ENCODE peak calls at places on chromosomes 3 and 15, in four cellular contexts. One of them, this sample, is unnamed.
A peak's percentile ranks its signal among the peaks of the same experiment; 100 is the strongest.

GRCh38 chr3:31288641-31289100 is 244.1 kb upstream of the STT3B start:
- DNase-seq in psoas muscle: no peak
- DNase-seq in body of pancreas: no peak
- DNase-seq in tibial nerve: peak; percentile 15
- DNase-seq in this sample: no peak

GRCh38 chr3:46719735-46720271 is 2.1 kb upstream of the PRSS50 start:
- DNase-seq in tibial nerve: no peak
- DNase-seq in body of pancreas: no peak
- DNase-seq in psoas muscle: no peak
- DNase-seq in this sample: no peak

GRCh38 chr3:103136621-103137020 is 701.8 kb downstream of the ZPLD1 start:
- DNase-seq in tibial nerve: no peak
- DNase-seq in psoas muscle: no peak
- DNase-seq in body of pancreas: no peak
- DNase-seq in this sample: no peak

GRCh38 chr15:69118089-69118488 is 42.3 kb upstream of the GLCE start:
- DNase-seq in psoas muscle: no peak
- DNase-seq in tibial nerve: no peak
- DNase-seq in body of pancreas: no peak
- DNase-seq in this sample: no peak

GRCh38 chr15:48981941-48982340 is 18.2 kb upstream of the SHC4 start:
- DNase-seq in psoas muscle: no peak
- DNase-seq in tibial nerve: no peak
- DNase-seq in body of pancreas: no peak
- DNase-seq in this sample: no peak

GRCh38 chr15:25894371-25894902 is 31.3 kb upstream of the ATP10A start:
- DNase-seq in tibial nerve: no peak
- DNase-seq in body of pancreas: no peak
- DNase-seq in psoas muscle: no peak
- DNase-seq in this sample: no peak

GRCh38 chr3:53921296-53921695 is 29.6 kb upstream of the SELENOK start:
- DNase-seq in tibial nerve: no peak
- DNase-seq in psoas muscle: no peak
- DNase-seq in body of pancreas: no peak
- DNase-seq in this sample: no peak

GRCh38 chr3:48013288-48013980 is 2.8 kb downstream of the MAP4 start:
- DNase-seq in body of pancreas: peak; percentile 65
- DNase-seq in tibial nerve: peak; percentile 12
- DNase-seq in psoas muscle: no peak
- DNase-seq in this sample: peak; percentile 61

GRCh38 chr3:54123538-54124196 is 1.3 kb downstream of the CACNA2D3 start:
- DNase-seq in psoas muscle: no peak
- DNase-seq in body of pancreas: no peak
- DNase-seq in tibial nerve: no peak
- DNase-seq in this sample: peak; percentile 33

GRCh38 chr3:28677581-28677980 is 329.0 kb upstream of the AZI2 start:
- DNase-seq in body of pancreas: peak; percentile 6
- DNase-seq in tibial nerve: no peak
- DNase-seq in psoas muscle: no peak
- DNase-seq in this sample: no peak

GRCh38 chr3:156382458-156383346 is 172.2 kb downstream of the SSR3 start:
- DNase-seq in body of pancreas: peak; percentile 36
- DNase-seq in tibial nerve: no peak
- DNase-seq in psoas muscle: no peak
- DNase-seq in this sample: no peak

GRCh38 chr15:88703533-88703932 is 64.7 kb downstream of the ISG20 start:
- DNase-seq in body of pancreas: no peak
- DNase-seq in tibial nerve: no peak
- DNase-seq in psoas muscle: no peak
- DNase-seq in this sample: no peak

GRCh38 chr15:88700716-88701115 is 61.9 kb downstream of the ISG20 start:
- DNase-seq in psoas muscle: no peak
- DNase-seq in body of pancreas: no peak
- DNase-seq in tibial nerve: no peak
- DNase-seq in this sample: no peak

GRCh38 chr15:88699861-88700260 is 61.0 kb downstream of the ISG20 start:
- DNase-seq in tibial nerve: no peak
- DNase-seq in body of pancreas: no peak
- DNase-seq in psoas muscle: no peak
- DNase-seq in this sample: no peak

GRCh38 chr15:88702983-88703382 is 64.2 kb downstream of the ISG20 start:
- DNase-seq in psoas muscle: no peak
- DNase-seq in body of pancreas: no peak
- DNase-seq in tibial nerve: no peak
- DNase-seq in this sample: no peak

DNA sequence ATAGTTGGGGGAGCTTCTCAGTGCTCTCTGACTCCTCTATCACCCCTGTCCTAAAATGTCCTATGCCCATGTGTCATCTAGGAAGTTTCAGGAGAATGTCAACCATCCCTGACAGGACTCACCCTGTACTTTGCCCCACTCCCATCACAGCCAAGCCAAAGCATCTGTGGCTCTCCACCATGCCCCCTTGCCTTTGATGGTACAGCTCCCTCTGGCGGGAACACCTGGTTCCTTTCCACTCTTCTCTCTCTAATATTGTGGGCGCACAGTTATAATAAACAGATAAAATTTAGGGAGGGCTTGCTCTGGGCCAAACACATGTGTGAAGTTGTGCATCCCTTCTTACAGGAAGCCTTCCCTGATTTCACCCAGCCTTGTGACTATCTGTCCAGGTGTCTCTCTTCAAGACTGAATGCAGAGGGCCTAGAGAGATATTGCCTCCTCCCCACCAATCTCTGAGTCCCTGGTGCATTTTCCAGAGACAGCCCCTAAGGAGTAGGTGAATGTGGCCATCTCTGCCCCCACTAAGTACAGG is 62.8 kb downstream of the ISG20 start:
- DNase-seq in body of pancreas: peak; percentile 28
- DNase-seq in psoas muscle: no peak
- DNase-seq in tibial nerve: no peak
- DNase-seq in this sample: no peak
- H3K27me3 ChIP-seq in body of pancreas: no peaks in the 10 kb centered on the region
- H3K27me3 ChIP-seq in psoas muscle: no peaks in the 10 kb centered on the region
- H3K27me3 ChIP-seq in tibial nerve: no peaks in the 10 kb centered on the region
- H3K27me3 ChIP-seq in this sample: no peaks in the 10 kb centered on the region

DNA sequence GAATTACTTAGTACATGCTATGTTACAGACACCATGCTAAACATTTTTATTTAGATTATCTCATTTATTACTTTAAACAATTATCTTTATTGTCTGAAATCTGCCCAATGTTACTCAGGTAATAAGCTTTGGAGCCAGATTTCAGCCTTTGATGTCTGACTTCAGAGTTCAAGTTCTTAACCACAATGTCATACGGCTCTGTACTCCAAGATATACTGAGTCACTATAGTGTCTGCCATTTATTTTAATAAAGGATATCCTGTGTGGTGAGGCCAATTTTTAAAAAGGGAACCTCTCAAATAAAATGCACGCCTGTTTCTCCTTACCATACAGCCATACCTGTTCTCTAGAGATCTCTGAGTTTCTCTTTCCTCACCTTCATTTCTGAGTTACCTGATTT is 193.1 kb downstream of the EPHA3 start:
- DNase-seq in tibial nerve: no peak
- DNase-seq in body of pancreas: no peak
- DNase-seq in psoas muscle: no peak
- DNase-seq in this sample: no peak
- H3K4me3 ChIP-seq in tibial nerve: no peak overlapping the region
- H3K4me3 ChIP-seq in body of pancreas: no peak overlapping the region
- H3K4me3 ChIP-seq in psoas muscle: no peak overlapping the region
- H3K4me3 ChIP-seq in this sample: no peak overlapping the region

DNA sequence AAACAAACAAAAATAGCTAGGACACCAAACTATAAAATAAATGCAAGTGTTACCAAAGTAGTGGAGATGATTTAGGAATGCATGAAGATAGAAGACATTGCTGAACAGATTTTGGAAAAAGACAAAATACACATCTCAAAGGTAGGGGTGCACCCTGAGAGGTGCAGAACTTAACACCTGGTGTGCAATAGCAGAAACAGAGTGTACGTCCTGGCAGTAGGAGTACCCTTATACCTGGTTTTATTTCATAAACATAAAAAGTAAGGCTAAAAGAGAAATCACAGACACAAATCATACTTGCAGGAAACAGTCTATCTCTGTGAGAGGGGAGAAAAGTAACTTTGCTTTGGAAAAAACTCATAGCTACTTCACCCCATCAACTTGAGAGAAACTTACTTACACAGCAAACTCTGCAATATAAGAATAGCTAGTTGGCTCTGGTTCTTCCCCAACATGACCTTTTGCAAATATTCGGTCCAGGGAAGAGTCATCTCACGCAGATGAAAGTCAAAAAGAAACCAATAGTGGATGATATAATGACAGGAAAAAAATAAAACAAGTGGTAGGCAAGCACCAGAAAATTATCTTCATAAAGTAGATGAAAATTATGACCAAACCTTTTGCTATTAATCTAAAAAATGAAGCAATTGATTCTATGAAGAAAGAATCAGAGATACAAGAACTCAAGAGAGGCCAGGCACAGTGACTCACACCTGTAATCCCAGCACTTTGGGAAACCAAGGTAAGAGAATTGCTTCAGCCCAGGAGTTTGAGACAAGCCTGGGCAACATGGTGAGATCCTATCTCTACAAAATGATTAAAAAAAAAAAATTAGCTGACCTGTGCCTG is 108.9 kb upstream of the BNIP2 start:
- DNase-seq in body of pancreas: no peak
- DNase-seq in tibial nerve: no peak
- DNase-seq in psoas muscle: no peak
- DNase-seq in this sample: no peak
- H3K27me3 ChIP-seq in body of pancreas: no peaks in the 10 kb centered on the region
- H3K27me3 ChIP-seq in tibial nerve: no peaks in the 10 kb centered on the region
- H3K27me3 ChIP-seq in psoas muscle: peaks cover 9% of the 10 kb centered on the region
- H3K27me3 ChIP-seq in this sample: no peaks in the 10 kb centered on the region

GRCh38 chr3:10272977-10273376 is 19.8 kb downstream of the GHRL start:
- DNase-seq in body of pancreas: no peak
- DNase-seq in psoas muscle: no peak
- DNase-seq in tibial nerve: no peak
- DNase-seq in this sample: no peak
- H3K4me3 ChIP-seq in body of pancreas: no peak overlapping the region
- H3K4me3 ChIP-seq in psoas muscle: no peak overlapping the region
- H3K4me3 ChIP-seq in tibial nerve: no peak overlapping the region
- H3K4me3 ChIP-seq in this sample: no peak overlapping the region

DNA sequence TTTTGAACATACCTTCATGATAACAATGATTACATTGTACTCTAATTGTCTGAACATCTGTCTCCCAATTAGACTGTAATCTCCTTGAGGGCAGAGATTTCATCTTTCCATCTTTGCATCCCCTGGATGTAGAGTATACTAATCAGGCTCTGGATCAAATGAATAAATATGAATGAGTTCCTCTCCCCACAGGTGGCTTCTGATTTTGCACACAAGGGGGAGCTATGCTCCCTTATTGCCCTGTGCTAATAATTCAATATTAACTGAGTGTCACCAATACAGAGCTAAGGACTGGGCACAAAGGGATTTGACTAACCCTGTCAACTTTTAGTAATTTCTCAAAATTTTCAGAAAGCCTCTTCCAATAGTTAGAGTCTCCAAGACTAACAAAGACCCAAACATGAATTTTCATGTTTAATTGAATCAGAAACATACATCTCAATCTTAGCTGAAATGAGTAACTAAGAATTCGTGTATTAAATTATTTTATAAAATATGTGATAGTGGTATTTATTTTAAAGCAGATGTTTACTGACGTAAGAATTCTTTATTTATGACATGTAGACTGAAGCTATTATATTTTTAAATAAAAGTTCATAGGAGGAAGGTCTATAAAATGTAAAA is 3.0 kb downstream of the DUOXA1 start:
- DNase-seq in body of pancreas: peak; percentile 54
- DNase-seq in tibial nerve: no peak
- DNase-seq in psoas muscle: no peak
- DNase-seq in this sample: no peak
- H3K27me3 ChIP-seq in body of pancreas: no peaks in the 10 kb centered on the region
- H3K27me3 ChIP-seq in tibial nerve: no peaks in the 10 kb centered on the region
- H3K27me3 ChIP-seq in psoas muscle: no peaks in the 10 kb centered on the region
- H3K27me3 ChIP-seq in this sample: peaks cover 25% of the 10 kb centered on the region

GRCh38 chr3:23206371-23206770 is 3.2 kb downstream of the UBE2E2 start:
- DNase-seq in body of pancreas: no peak
- DNase-seq in psoas muscle: no peak
- DNase-seq in tibial nerve: no peak
- DNase-seq in this sample: no peak
- H3K4me3 ChIP-seq in body of pancreas: no peak overlapping the region
- H3K4me3 ChIP-seq in psoas muscle: no peak overlapping the region
- H3K4me3 ChIP-seq in tibial nerve: no peak overlapping the region
- H3K4me3 ChIP-seq in this sample: no peak overlapping the region